ENCODE peak calls at places on chromosomes 2 and 18, in nine cellular contexts. Q is fibroblast of mammary gland, O is GM10248, A is BJ, E is kidney, T is heart right ventricle, N is GM23338, M is tibial nerve, F is mesothelial cell of epicardium. C is an unnamed sample.

GRCh38 chr18:10095356-10095755 is 181.5 kb downstream of the VAPA start:
- DNase-seq in A (no peak), O (no peak), N (no peak), M (no peak), T (no peak), Q (no peak), F (no peak), E (no peak), C (no peak)

GRCh38 chr2:129879614-129880180 is 99.8 kb upstream of the RAB6C start:
- DNase-seq in Q (no peak), O (no peak), N (no peak), F (no peak), A (no peak), E (no peak), M (no peak), T (no peak), C (no peak)

GRCh38 chr2:231932985-231933915 is 7.1 kb upstream of the NPPC start:
- DNase-seq in M (no peak), Q (no peak), A (no peak), O (no peak), E (no peak), N (no peak), F (no peak), T (no peak), C (no peak)

GRCh38 chr2:86628091-86628522 is 4.4 kb upstream of the RNF103 start:
- DNase-seq in T (no peak), M (no peak), F (no peak), O (peak; percentile 58), N (no peak), E (no peak), A (no peak), Q (peak; percentile 20), C (no peak)

GRCh38 chr18:71370095-71370494 is 1081.2 kb downstream of the SOCS6 start:
- DNase-seq in T (no peak), F (no peak), O (no peak), M (no peak), Q (no peak), N (no peak), E (no peak), A (no peak), C (no peak)

GRCh38 chr2:23803965-23804542 is 122.9 kb downstream of the ATAD2B start:
- DNase-seq in N (peak; percentile 68), A (no peak), T (peak; percentile 17), Q (peak; percentile 65), M (no peak), E (no peak), O (no peak), F (no peak), C (no peak)

GRCh38 chr2:96773922-96774321 is 13.2 kb downstream of the CNNM4 start:
- DNase-seq in E (no peak), F (no peak), O (no peak), A (no peak), M (no peak), T (no peak), N (peak; percentile 51), Q (no peak), C (no peak)

GRCh38 chr2:232229296-232229916 is 149.1 kb upstream of the ALPP start:
- DNase-seq in T (peak; percentile 7), A (peak; percentile 16), Q (peak; percentile 37), F (no peak), O (no peak), N (no peak), E (peak; percentile 73), M (no peak), C (no peak)

GRCh38 chr2:55225481-55226020 is 6.5 kb downstream of the CLHC1 start:
- DNase-seq in A (no peak), F (no peak), E (no peak), O (no peak), T (no peak), M (no peak), Q (no peak), N (peak; percentile 72), C (no peak)

GRCh38 chr2:127389778-127390435 is 2.1 kb upstream of the MAP3K2 start:
- DNase-seq in T (no peak), F (no peak), M (no peak), A (no peak), E (no peak), N (peak; percentile 41), Q (no peak), O (no peak), C (no peak)

GRCh38 chr2:212970132-212970531 is 181.3 kb downstream of the IKZF2 start:
- DNase-seq in T (no peak), E (no peak), Q (peak; percentile 67), O (no peak), M (no peak), F (no peak), A (peak; percentile 39), N (no peak), C (no peak)

GRCh38 chr2:8412082-8412481 is 269.8 kb upstream of the ID2 start:
- DNase-seq in T (no peak), M (no peak), E (no peak), O (no peak), F (no peak), N (no peak), A (no peak), Q (peak; percentile 59), C (no peak)

GRCh38 chr2:153819501-153819900 is 52.2 kb upstream of the GALNT13 start:
- DNase-seq in T (no peak), Q (no peak), E (peak; percentile 29), M (no peak), N (peak; percentile 26), F (no peak), A (no peak), O (no peak), C (no peak)

GRCh38 chr2:237447496-237447895 is 33.5 kb upstream of the COL6A3 start:
- DNase-seq in A (no peak), E (no peak), F (no peak), T (no peak), N (no peak), Q (no peak), O (no peak), M (no peak), C (no peak)

GRCh38 chr2:127017548-127017947 is 89.4 kb downstream of the BIN1 start:
- DNase-seq in F (no peak), N (no peak), E (no peak), A (no peak), T (no peak), M (no peak), Q (no peak), O (no peak), C (no peak)

GRCh38 chr18:25726278-25726677 is 364.1 kb downstream of the SS18 start:
- DNase-seq in A (no peak), N (peak; percentile 44), O (no peak), T (no peak), M (no peak), E (no peak), F (no peak), Q (peak; percentile 73), C (no peak)

DNA sequence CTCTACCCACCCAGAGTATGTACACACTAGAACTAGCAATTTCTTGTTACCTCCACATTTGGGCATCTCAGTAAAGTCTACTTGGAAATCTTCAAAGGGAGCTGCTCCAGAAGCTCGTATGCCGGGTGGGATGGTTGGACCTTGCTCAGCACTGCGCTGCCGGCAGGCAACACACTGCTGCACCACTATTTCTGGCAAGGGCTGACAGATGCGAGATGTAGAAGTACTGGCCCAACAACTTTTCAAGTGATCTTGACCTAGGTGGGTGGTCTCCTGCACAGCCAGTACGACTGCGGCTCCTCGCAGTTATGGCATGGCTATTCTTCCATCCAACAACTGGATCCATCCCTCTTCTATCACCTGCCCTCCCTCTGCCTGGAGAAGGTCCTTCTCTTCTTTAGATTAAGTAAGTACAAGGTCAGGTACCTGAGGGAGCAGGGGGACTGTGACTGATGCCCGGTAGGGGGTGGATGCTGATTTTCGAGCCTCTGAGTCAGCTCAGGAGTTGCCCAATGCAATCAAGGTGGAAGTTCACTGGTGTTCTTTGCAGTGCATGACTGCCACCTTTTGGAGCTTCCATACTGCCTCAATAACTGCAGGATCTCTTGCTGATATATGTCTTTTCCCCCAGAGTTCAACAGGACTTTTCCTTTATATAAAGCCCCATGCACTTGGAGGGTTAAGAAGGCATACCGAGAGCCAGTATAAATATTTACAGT is 100.4 kb upstream of the SLC1A4 start:
- DNase-seq in O (no peak), N (peak; percentile 51), A (no peak), M (no peak), T (no peak), Q (peak; percentile 84), F (no peak), E (no peak), C (no peak)
- TF ChIP-seq CTCF in O (no peak), N (peak; percentile 64), A (peak; percentile 47), M (no peak), T (peak; percentile 21), Q (peak; percentile 68), F (no peak), E (no peak), C (no peak)

DNA sequence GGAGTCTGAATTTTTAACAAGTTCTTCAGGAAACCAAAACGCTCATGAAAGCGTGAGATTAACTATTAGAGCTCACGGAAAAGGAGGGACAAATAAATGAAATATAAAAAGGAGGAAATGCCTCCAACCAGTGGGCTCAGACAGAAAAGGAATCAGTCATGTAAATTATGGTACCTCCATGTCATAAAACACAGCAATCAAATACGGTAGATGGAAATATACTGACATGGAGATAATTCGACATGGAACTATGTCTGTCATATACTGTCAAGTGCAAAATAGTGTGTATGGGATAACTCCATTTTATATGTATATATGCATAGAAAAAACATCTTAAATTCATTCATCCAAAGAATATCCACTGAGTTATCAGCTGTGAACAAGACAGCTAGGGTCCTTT is 25.9 kb upstream of the CTLA4 start:
- DNase-seq in N (no peak), M (no peak), Q (no peak), A (no peak), E (no peak), O (no peak), T (no peak), F (no peak), C (no peak)
- TF ChIP-seq CTCF in N (no peak), M (no peak), Q (no peak), A (no peak), E (no peak), O (no peak), T (no peak), F (no peak), C (no peak)

DNA sequence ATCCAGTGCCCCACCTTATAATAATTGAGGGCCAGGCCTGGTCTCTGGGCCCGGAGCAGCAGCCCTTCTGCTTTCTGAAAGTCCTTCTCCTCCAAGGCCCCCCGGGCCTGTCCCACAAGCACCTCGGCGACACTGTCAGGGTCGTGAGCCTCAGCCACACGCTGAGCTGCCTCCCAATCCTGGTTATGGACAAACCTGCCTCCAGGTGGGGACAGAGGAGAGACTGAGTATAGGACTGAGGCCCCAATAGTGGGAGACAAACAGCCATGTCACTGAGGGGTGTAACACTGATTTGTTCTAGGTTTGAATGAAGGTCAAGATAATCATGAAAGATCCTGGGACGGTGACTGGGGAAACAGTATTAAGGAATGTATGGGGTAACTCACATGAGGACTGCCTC is 11.8 kb downstream of the KRTCAP3 start:
- DNase-seq in F (no peak), T (no peak), N (peak; percentile 33), M (no peak), A (no peak), Q (no peak), E (no peak), O (no peak), C (no peak)
- TF ChIP-seq CTCF in F (no peak), T (no peak), N (peak; percentile 58), M (no peak), A (no peak), Q (no peak), E (no peak), O (no peak), C (no peak)

GRCh38 chr2:211035548-211036185 is 479.3 kb downstream of the CPS1 start:
- DNase-seq in F (no peak), M (no peak), O (no peak), T (peak; percentile 5), Q (peak; percentile 40), A (no peak), E (no peak), N (peak; percentile 68), C (no peak)
- TF ChIP-seq CTCF in F (peak; percentile 48), M (peak; percentile 28), O (peak; percentile 52), T (peak; percentile 68), Q (peak; percentile 65), A (no peak), E (peak; percentile 40), N (peak; percentile 72), C (peak; percentile 38)

C was measured in D721Med.